ENCODE peak calls at places on chromosomes 4 and X, in nine cellular contexts. One of them, this sample, is unnamed.
A peak's percentile ranks its signal among the peaks of the same experiment; 100 is the strongest.

GRCh38 chr4:120915311-120915710 is 7.2 kb downstream of the PRDM5 start:
- DNase-seq in MM.1S: no peak
- DNase-seq in dorsolateral prefrontal cortex: no peak
- DNase-seq in Caki2: no peak
- DNase-seq in HL-60: no peak
- DNase-seq in activated CD8-positive, alpha-beta memory T cell treated with anti-CD3 and anti-CD28 coated beads, Interleukin-2, amount 10 ng/mL, durations not matched to agents 7 days and 5 days: no peak
- DNase-seq in NCI-H1436: no peak
- DNase-seq in H9: no peak
- DNase-seq in CD14-positive monocyte: no peak
- DNase-seq in this sample: no peak

GRCh38 chr4:77927991-77928925 is 65.6 kb downstream of the MRPL1 start:
- DNase-seq in activated CD8-positive, alpha-beta memory T cell treated with anti-CD3 and anti-CD28 coated beads, Interleukin-2, amount 10 ng/mL, durations not matched to agents 7 days and 5 days: no peak
- DNase-seq in CD14-positive monocyte: no peak
- DNase-seq in HL-60: no peak
- DNase-seq in MM.1S: no peak
- DNase-seq in Caki2: peak; percentile 31
- DNase-seq in NCI-H1436: peak; percentile 45
- DNase-seq in H9: no peak
- DNase-seq in dorsolateral prefrontal cortex: no peak
- DNase-seq in this sample: no peak

GRCh38 chrX:104195013-104195412 is 28.8 kb downstream of the FAM199X start:
- DNase-seq in HL-60: no peak
- DNase-seq in Caki2: no peak
- DNase-seq in activated CD8-positive, alpha-beta memory T cell treated with anti-CD3 and anti-CD28 coated beads, Interleukin-2, amount 10 ng/mL, durations not matched to agents 7 days and 5 days: no peak
- DNase-seq in CD14-positive monocyte: no peak
- DNase-seq in H9: no peak
- DNase-seq in NCI-H1436: no peak
- DNase-seq in dorsolateral prefrontal cortex: no peak
- DNase-seq in MM.1S: no peak
- DNase-seq in this sample: no peak

GRCh38 chrX:107676559-107677378 is 48.5 kb downstream of the PRPS1 start:
- DNase-seq in dorsolateral prefrontal cortex: peak; percentile 57
- DNase-seq in CD14-positive monocyte: peak; percentile 59
- DNase-seq in Caki2: peak; percentile 93
- DNase-seq in H9: no peak
- DNase-seq in HL-60: no peak
- DNase-seq in NCI-H1436: no peak
- DNase-seq in MM.1S: peak; percentile 61
- DNase-seq in activated CD8-positive, alpha-beta memory T cell treated with anti-CD3 and anti-CD28 coated beads, Interleukin-2, amount 10 ng/mL, durations not matched to agents 7 days and 5 days: peak; percentile 62
- DNase-seq in this sample: peak; percentile 59

GRCh38 chr4:184536881-184537248 is 62.5 kb upstream of the IRF2 start:
- DNase-seq in H9: no peak
- DNase-seq in CD14-positive monocyte: no peak
- DNase-seq in dorsolateral prefrontal cortex: no peak
- DNase-seq in NCI-H1436: no peak
- DNase-seq in Caki2: no peak
- DNase-seq in MM.1S: no peak
- DNase-seq in activated CD8-positive, alpha-beta memory T cell treated with anti-CD3 and anti-CD28 coated beads, Interleukin-2, amount 10 ng/mL, durations not matched to agents 7 days and 5 days: no peak
- DNase-seq in HL-60: no peak
- DNase-seq in this sample: peak; percentile 41

GRCh38 chr4:53365121-53365485 is 758 bp downstream of the SCFD2 start:
- DNase-seq in MM.1S: peak; percentile 39
- DNase-seq in NCI-H1436: no peak
- DNase-seq in HL-60: peak; percentile 41
- DNase-seq in activated CD8-positive, alpha-beta memory T cell treated with anti-CD3 and anti-CD28 coated beads, Interleukin-2, amount 10 ng/mL, durations not matched to agents 7 days and 5 days: peak; percentile 43
- DNase-seq in Caki2: peak; percentile 8
- DNase-seq in CD14-positive monocyte: no peak
- DNase-seq in H9: peak; percentile 29
- DNase-seq in dorsolateral prefrontal cortex: no peak
- DNase-seq in this sample: peak; percentile 21

GRCh38 chr4:173536808-173537429 is 6.9 kb upstream of the HAND2 start:
- DNase-seq in activated CD8-positive, alpha-beta memory T cell treated with anti-CD3 and anti-CD28 coated beads, Interleukin-2, amount 10 ng/mL, durations not matched to agents 7 days and 5 days: no peak
- DNase-seq in HL-60: no peak
- DNase-seq in CD14-positive monocyte: no peak
- DNase-seq in Caki2: no peak
- DNase-seq in NCI-H1436: no peak
- DNase-seq in H9: peak; percentile 84
- DNase-seq in dorsolateral prefrontal cortex: no peak
- DNase-seq in MM.1S: peak; percentile 33
- DNase-seq in this sample: peak; percentile 90

GRCh38 chr4:10283761-10284160 is 167.2 kb upstream of the WDR1 start:
- DNase-seq in Caki2: no peak
- DNase-seq in dorsolateral prefrontal cortex: no peak
- DNase-seq in NCI-H1436: no peak
- DNase-seq in CD14-positive monocyte: no peak
- DNase-seq in H9: no peak
- DNase-seq in activated CD8-positive, alpha-beta memory T cell treated with anti-CD3 and anti-CD28 coated beads, Interleukin-2, amount 10 ng/mL, durations not matched to agents 7 days and 5 days: no peak
- DNase-seq in MM.1S: no peak
- DNase-seq in HL-60: no peak
- DNase-seq in this sample: no peak

GRCh38 chrX:38804481-38805293 is 3.4 kb downstream of the MID1IP1 start:
- DNase-seq in activated CD8-positive, alpha-beta memory T cell treated with anti-CD3 and anti-CD28 coated beads, Interleukin-2, amount 10 ng/mL, durations not matched to agents 7 days and 5 days: peak; percentile 60
- DNase-seq in NCI-H1436: no peak
- DNase-seq in HL-60: no peak
- DNase-seq in dorsolateral prefrontal cortex: peak; percentile 28
- DNase-seq in MM.1S: peak; percentile 29
- DNase-seq in CD14-positive monocyte: no peak
- DNase-seq in Caki2: peak; percentile 27
- DNase-seq in H9: no peak
- DNase-seq in this sample: peak; percentile 44

GRCh38 chr4:10734697-10735096 is 50.1 kb upstream of the CLNK start:
- DNase-seq in HL-60: no peak
- DNase-seq in CD14-positive monocyte: no peak
- DNase-seq in NCI-H1436: no peak
- DNase-seq in activated CD8-positive, alpha-beta memory T cell treated with anti-CD3 and anti-CD28 coated beads, Interleukin-2, amount 10 ng/mL, durations not matched to agents 7 days and 5 days: no peak
- DNase-seq in MM.1S: no peak
- DNase-seq in Caki2: no peak
- DNase-seq in dorsolateral prefrontal cortex: no peak
- DNase-seq in H9: no peak
- DNase-seq in this sample: no peak

GRCh38 chr4:41913509-41913908 is 21.7 kb upstream of the TMEM33 start:
- DNase-seq in activated CD8-positive, alpha-beta memory T cell treated with anti-CD3 and anti-CD28 coated beads, Interleukin-2, amount 10 ng/mL, durations not matched to agents 7 days and 5 days: no peak
- DNase-seq in CD14-positive monocyte: no peak
- DNase-seq in Caki2: peak; percentile 16
- DNase-seq in MM.1S: no peak
- DNase-seq in NCI-H1436: no peak
- DNase-seq in H9: no peak
- DNase-seq in HL-60: no peak
- DNase-seq in dorsolateral prefrontal cortex: no peak
- DNase-seq in this sample: no peak

GRCh38 chrX:134623293-134624045 is 34.8 kb downstream of the PLAC1 start:
- DNase-seq in NCI-H1436: no peak
- DNase-seq in HL-60: no peak
- DNase-seq in H9: no peak
- DNase-seq in Caki2: no peak
- DNase-seq in dorsolateral prefrontal cortex: no peak
- DNase-seq in activated CD8-positive, alpha-beta memory T cell treated with anti-CD3 and anti-CD28 coated beads, Interleukin-2, amount 10 ng/mL, durations not matched to agents 7 days and 5 days: no peak
- DNase-seq in CD14-positive monocyte: no peak
- DNase-seq in MM.1S: no peak
- DNase-seq in this sample: no peak

GRCh38 chr4:65559270-65559669 is 111.0 kb downstream of the EPHA5 start:
- DNase-seq in dorsolateral prefrontal cortex: no peak
- DNase-seq in MM.1S: no peak
- DNase-seq in activated CD8-positive, alpha-beta memory T cell treated with anti-CD3 and anti-CD28 coated beads, Interleukin-2, amount 10 ng/mL, durations not matched to agents 7 days and 5 days: no peak
- DNase-seq in H9: peak; percentile 30
- DNase-seq in HL-60: no peak
- DNase-seq in CD14-positive monocyte: no peak
- DNase-seq in NCI-H1436: no peak
- DNase-seq in Caki2: no peak
- DNase-seq in this sample: peak; percentile 3

GRCh38 chrX:19343462-19344206 is at the start of gene PDHA1:
- DNase-seq in dorsolateral prefrontal cortex: peak; percentile 91
- DNase-seq in H9: peak; percentile 91
- DNase-seq in CD14-positive monocyte: peak; percentile 89
- DNase-seq in activated CD8-positive, alpha-beta memory T cell treated with anti-CD3 and anti-CD28 coated beads, Interleukin-2, amount 10 ng/mL, durations not matched to agents 7 days and 5 days: peak; percentile 95
- DNase-seq in NCI-H1436: peak; percentile 86
- DNase-seq in HL-60: peak; percentile 78
- DNase-seq in Caki2: peak; percentile 94
- DNase-seq in MM.1S: peak; percentile 91
- DNase-seq in this sample: peak; percentile 93

GRCh38 chrX:33205321-33205720 is 6.0 kb downstream of the DMD start:
- DNase-seq in MM.1S: no peak
- DNase-seq in CD14-positive monocyte: no peak
- DNase-seq in Caki2: no peak
- DNase-seq in NCI-H1436: no peak
- DNase-seq in dorsolateral prefrontal cortex: no peak
- DNase-seq in HL-60: no peak
- DNase-seq in H9: no peak
- DNase-seq in activated CD8-positive, alpha-beta memory T cell treated with anti-CD3 and anti-CD28 coated beads, Interleukin-2, amount 10 ng/mL, durations not matched to agents 7 days and 5 days: no peak
- DNase-seq in this sample: no peak

GRCh38 chrX:19388741-19389140 is 45.0 kb downstream of the PDHA1 start:
- DNase-seq in CD14-positive monocyte: no peak
- DNase-seq in dorsolateral prefrontal cortex: no peak
- DNase-seq in HL-60: no peak
- DNase-seq in Caki2: no peak
- DNase-seq in H9: no peak
- DNase-seq in activated CD8-positive, alpha-beta memory T cell treated with anti-CD3 and anti-CD28 coated beads, Interleukin-2, amount 10 ng/mL, durations not matched to agents 7 days and 5 days: no peak
- DNase-seq in MM.1S: no peak
- DNase-seq in NCI-H1436: no peak
- DNase-seq in this sample: no peak

GRCh38 chr4:184503869-184504300 is 29.5 kb upstream of the IRF2 start:
- DNase-seq in dorsolateral prefrontal cortex: no peak
- DNase-seq in MM.1S: no peak
- DNase-seq in activated CD8-positive, alpha-beta memory T cell treated with anti-CD3 and anti-CD28 coated beads, Interleukin-2, amount 10 ng/mL, durations not matched to agents 7 days and 5 days: no peak
- DNase-seq in CD14-positive monocyte: peak; percentile 76
- DNase-seq in NCI-H1436: no peak
- DNase-seq in HL-60: peak; percentile 63
- DNase-seq in Caki2: no peak
- DNase-seq in H9: no peak
- DNase-seq in this sample: no peak

GRCh38 chrX:150610038-150610437 is 41.6 kb downstream of the MTM1 start:
- DNase-seq in H9: no peak
- DNase-seq in MM.1S: no peak
- DNase-seq in CD14-positive monocyte: no peak
- DNase-seq in dorsolateral prefrontal cortex: no peak
- DNase-seq in Caki2: no peak
- DNase-seq in HL-60: no peak
- DNase-seq in activated CD8-positive, alpha-beta memory T cell treated with anti-CD3 and anti-CD28 coated beads, Interleukin-2, amount 10 ng/mL, durations not matched to agents 7 days and 5 days: no peak
- DNase-seq in NCI-H1436: no peak
- DNase-seq in this sample: no peak

GRCh38 chr4:19472669-19473068 is 779.0 kb upstream of the SLIT2 start:
- DNase-seq in activated CD8-positive, alpha-beta memory T cell treated with anti-CD3 and anti-CD28 coated beads, Interleukin-2, amount 10 ng/mL, durations not matched to agents 7 days and 5 days: no peak
- DNase-seq in Caki2: no peak
- DNase-seq in NCI-H1436: no peak
- DNase-seq in H9: no peak
- DNase-seq in dorsolateral prefrontal cortex: no peak
- DNase-seq in CD14-positive monocyte: no peak
- DNase-seq in HL-60: no peak
- DNase-seq in MM.1S: no peak
- DNase-seq in this sample: no peak

GRCh38 chr4:121307441-121308327 is 73.1 kb downstream of the QRFPR start:
- DNase-seq in activated CD8-positive, alpha-beta memory T cell treated with anti-CD3 and anti-CD28 coated beads, Interleukin-2, amount 10 ng/mL, durations not matched to agents 7 days and 5 days: peak; percentile 74
- DNase-seq in HL-60: peak; percentile 34
- DNase-seq in MM.1S: peak; percentile 86
- DNase-seq in Caki2: peak; percentile 43
- DNase-seq in H9: peak; percentile 58
- DNase-seq in dorsolateral prefrontal cortex: no peak
- DNase-seq in CD14-positive monocyte: no peak
- DNase-seq in NCI-H1436: peak; percentile 0
- DNase-seq in this sample: peak; percentile 86

GRCh38 chr4:80096175-80096850 is 23.3 kb upstream of the ANTXR2 start:
- DNase-seq in HL-60: no peak
- DNase-seq in dorsolateral prefrontal cortex: no peak
- DNase-seq in activated CD8-positive, alpha-beta memory T cell treated with anti-CD3 and anti-CD28 coated beads, Interleukin-2, amount 10 ng/mL, durations not matched to agents 7 days and 5 days: no peak
- DNase-seq in CD14-positive monocyte: no peak
- DNase-seq in Caki2: no peak
- DNase-seq in NCI-H1436: no peak
- DNase-seq in MM.1S: no peak
- DNase-seq in H9: no peak
- DNase-seq in this sample: peak; percentile 13

GRCh38 chr4:123043793-123044425 is 121.5 kb upstream of the NUDT6 start:
- DNase-seq in activated CD8-positive, alpha-beta memory T cell treated with anti-CD3 and anti-CD28 coated beads, Interleukin-2, amount 10 ng/mL, durations not matched to agents 7 days and 5 days: no peak
- DNase-seq in HL-60: no peak
- DNase-seq in NCI-H1436: no peak
- DNase-seq in CD14-positive monocyte: no peak
- DNase-seq in H9: no peak
- DNase-seq in MM.1S: peak; percentile 37
- DNase-seq in dorsolateral prefrontal cortex: no peak
- DNase-seq in Caki2: no peak
- DNase-seq in this sample: no peak

GRCh38 chr4:30840571-30840970 is 120.4 kb downstream of the PCDH7 start:
- DNase-seq in activated CD8-positive, alpha-beta memory T cell treated with anti-CD3 and anti-CD28 coated beads, Interleukin-2, amount 10 ng/mL, durations not matched to agents 7 days and 5 days: no peak
- DNase-seq in Caki2: peak; percentile 5
- DNase-seq in CD14-positive monocyte: no peak
- DNase-seq in MM.1S: no peak
- DNase-seq in NCI-H1436: no peak
- DNase-seq in H9: no peak
- DNase-seq in dorsolateral prefrontal cortex: no peak
- DNase-seq in HL-60: no peak
- DNase-seq in this sample: no peak

GRCh38 chr4:41349021-41349420 is 92.3 kb downstream of the UCHL1 start:
- DNase-seq in activated CD8-positive, alpha-beta memory T cell treated with anti-CD3 and anti-CD28 coated beads, Interleukin-2, amount 10 ng/mL, durations not matched to agents 7 days and 5 days: no peak
- DNase-seq in H9: no peak
- DNase-seq in MM.1S: no peak
- DNase-seq in HL-60: no peak
- DNase-seq in NCI-H1436: no peak
- DNase-seq in dorsolateral prefrontal cortex: no peak
- DNase-seq in CD14-positive monocyte: no peak
- DNase-seq in Caki2: no peak
- DNase-seq in this sample: no peak

GRCh38 chr4:186723207-186724047 is at the start of gene FAT1:
- DNase-seq in MM.1S: peak; percentile 74
- DNase-seq in HL-60: peak; percentile 56
- DNase-seq in dorsolateral prefrontal cortex: no peak
- DNase-seq in Caki2: peak; percentile 53
- DNase-seq in NCI-H1436: no peak
- DNase-seq in CD14-positive monocyte: no peak
- DNase-seq in activated CD8-positive, alpha-beta memory T cell treated with anti-CD3 and anti-CD28 coated beads, Interleukin-2, amount 10 ng/mL, durations not matched to agents 7 days and 5 days: no peak
- DNase-seq in H9: peak; percentile 56
- DNase-seq in this sample: peak; percentile 87

GRCh38 chr4:40309250-40309774 is 25.8 kb upstream of the CHRNA9 start:
- DNase-seq in Caki2: peak; percentile 72
- DNase-seq in NCI-H1436: no peak
- DNase-seq in MM.1S: peak; percentile 89
- DNase-seq in CD14-positive monocyte: peak; percentile 84
- DNase-seq in activated CD8-positive, alpha-beta memory T cell treated with anti-CD3 and anti-CD28 coated beads, Interleukin-2, amount 10 ng/mL, durations not matched to agents 7 days and 5 days: peak; percentile 96
- DNase-seq in H9: peak; percentile 94
- DNase-seq in HL-60: peak; percentile 63
- DNase-seq in dorsolateral prefrontal cortex: peak; percentile 89
- DNase-seq in this sample: peak; percentile 96

GRCh38 chrX:98071331-98071730 is 1187.6 kb downstream of the RPA4 start:
- DNase-seq in H9: no peak
- DNase-seq in dorsolateral prefrontal cortex: no peak
- DNase-seq in activated CD8-positive, alpha-beta memory T cell treated with anti-CD3 and anti-CD28 coated beads, Interleukin-2, amount 10 ng/mL, durations not matched to agents 7 days and 5 days: no peak
- DNase-seq in Caki2: no peak
- DNase-seq in CD14-positive monocyte: no peak
- DNase-seq in NCI-H1436: no peak
- DNase-seq in HL-60: no peak
- DNase-seq in MM.1S: no peak
- DNase-seq in this sample: no peak

GRCh38 chrX:96417695-96418094 is 266.9 kb upstream of the DIAPH2 start:
- DNase-seq in Caki2: no peak
- DNase-seq in NCI-H1436: no peak
- DNase-seq in HL-60: no peak
- DNase-seq in H9: no peak
- DNase-seq in CD14-positive monocyte: no peak
- DNase-seq in activated CD8-positive, alpha-beta memory T cell treated with anti-CD3 and anti-CD28 coated beads, Interleukin-2, amount 10 ng/mL, durations not matched to agents 7 days and 5 days: no peak
- DNase-seq in MM.1S: no peak
- DNase-seq in dorsolateral prefrontal cortex: no peak
- DNase-seq in this sample: no peak

GRCh38 chrX:47200385-47201150 is 6.9 kb downstream of the UBA1 start:
- DNase-seq in MM.1S: no peak
- DNase-seq in activated CD8-positive, alpha-beta memory T cell treated with anti-CD3 and anti-CD28 coated beads, Interleukin-2, amount 10 ng/mL, durations not matched to agents 7 days and 5 days: no peak
- DNase-seq in H9: no peak
- DNase-seq in HL-60: no peak
- DNase-seq in Caki2: peak; percentile 27
- DNase-seq in dorsolateral prefrontal cortex: no peak
- DNase-seq in CD14-positive monocyte: no peak
- DNase-seq in NCI-H1436: no peak
- DNase-seq in this sample: peak; percentile 65

GRCh38 chr4:7003879-7004240 is 39.3 kb upstream of the TADA2B start:
- DNase-seq in activated CD8-positive, alpha-beta memory T cell treated with anti-CD3 and anti-CD28 coated beads, Interleukin-2, amount 10 ng/mL, durations not matched to agents 7 days and 5 days: no peak
- DNase-seq in dorsolateral prefrontal cortex: no peak
- DNase-seq in Caki2: no peak
- DNase-seq in MM.1S: no peak
- DNase-seq in HL-60: no peak
- DNase-seq in H9: no peak
- DNase-seq in NCI-H1436: no peak
- DNase-seq in CD14-positive monocyte: no peak
- DNase-seq in this sample: no peak

GRCh38 chr4:7853271-7853670 is 86.4 kb downstream of the AFAP1 start:
- DNase-seq in H9: no peak
- DNase-seq in Caki2: no peak
- DNase-seq in activated CD8-positive, alpha-beta memory T cell treated with anti-CD3 and anti-CD28 coated beads, Interleukin-2, amount 10 ng/mL, durations not matched to agents 7 days and 5 days: no peak
- DNase-seq in MM.1S: no peak
- DNase-seq in CD14-positive monocyte: no peak
- DNase-seq in dorsolateral prefrontal cortex: no peak
- DNase-seq in NCI-H1436: no peak
- DNase-seq in HL-60: no peak
- DNase-seq in this sample: no peak